ENCODE peak calls at places on chromosomes 7 and 10, in seven cellular contexts. One of them, this sample, is unnamed.

GRCh38 chr7:151380199-151381082 is 29.4 kb downstream of the WDR86 start:
- DNase-seq in GM12892: peak
- DNase-seq in HuH-7.5: peak
- DNase-seq in cardiac muscle cell: no peak
- DNase-seq in NCI-H1092 treated with DMSO at 0.1 percent for 48 hours: no peak
- DNase-seq in activated CD8-positive, alpha-beta memory T cell treated with anti-CD3 and anti-CD28 coated beads, Interleukin-2, amount 50 U/mL, for 4 hours: no peak
- DNase-seq in CD8-positive, alpha-beta T cell: no peak
- DNase-seq in this sample: no peak

GRCh38 chr7:130627775-130628174 is 40.8 kb downstream of the COPG2 start:
- DNase-seq in GM12892: no peak
- DNase-seq in HuH-7.5: no peak
- DNase-seq in cardiac muscle cell: no peak
- DNase-seq in NCI-H1092 treated with DMSO at 0.1 percent for 48 hours: no peak
- DNase-seq in activated CD8-positive, alpha-beta memory T cell treated with anti-CD3 and anti-CD28 coated beads, Interleukin-2, amount 50 U/mL, for 4 hours: no peak
- DNase-seq in CD8-positive, alpha-beta T cell: no peak
- DNase-seq in this sample: no peak

GRCh38 chr10:124532106-124532641 is 70.6 kb downstream of the LHPP start:
- DNase-seq in GM12892: no peak
- DNase-seq in HuH-7.5: peak
- DNase-seq in cardiac muscle cell: no peak
- DNase-seq in NCI-H1092 treated with DMSO at 0.1 percent for 48 hours: no peak
- DNase-seq in activated CD8-positive, alpha-beta memory T cell treated with anti-CD3 and anti-CD28 coated beads, Interleukin-2, amount 50 U/mL, for 4 hours: no peak
- DNase-seq in CD8-positive, alpha-beta T cell: no peak
- DNase-seq in this sample: peak

GRCh38 chr10:46253076-46254006 is 33.5 kb upstream of the ANTXRL start:
- DNase-seq in GM12892: no peak
- DNase-seq in HuH-7.5: no peak
- DNase-seq in cardiac muscle cell: no peak
- DNase-seq in NCI-H1092 treated with DMSO at 0.1 percent for 48 hours: no peak
- DNase-seq in activated CD8-positive, alpha-beta memory T cell treated with anti-CD3 and anti-CD28 coated beads, Interleukin-2, amount 50 U/mL, for 4 hours: no peak
- DNase-seq in CD8-positive, alpha-beta T cell: no peak
- DNase-seq in this sample: no peak

GRCh38 chr10:7520496-7521485 is 110.0 kb upstream of the SFMBT2 start:
- DNase-seq in GM12892: no peak
- DNase-seq in HuH-7.5: no peak
- DNase-seq in cardiac muscle cell: no peak
- DNase-seq in NCI-H1092 treated with DMSO at 0.1 percent for 48 hours: peak
- DNase-seq in activated CD8-positive, alpha-beta memory T cell treated with anti-CD3 and anti-CD28 coated beads, Interleukin-2, amount 50 U/mL, for 4 hours: no peak
- DNase-seq in CD8-positive, alpha-beta T cell: no peak
- DNase-seq in this sample: no peak

GRCh38 chr10:133400624-133401424 is 6.9 kb downstream of the MTG1 start:
- DNase-seq in GM12892: no peak
- DNase-seq in HuH-7.5: no peak
- DNase-seq in cardiac muscle cell: no peak
- DNase-seq in NCI-H1092 treated with DMSO at 0.1 percent for 48 hours: no peak
- DNase-seq in activated CD8-positive, alpha-beta memory T cell treated with anti-CD3 and anti-CD28 coated beads, Interleukin-2, amount 50 U/mL, for 4 hours: no peak
- DNase-seq in CD8-positive, alpha-beta T cell: no peak
- DNase-seq in this sample: no peak

GRCh38 chr7:144854839-144855424 is 19.1 kb upstream of the TPK1 start:
- DNase-seq in GM12892: no peak
- DNase-seq in HuH-7.5: peak
- DNase-seq in cardiac muscle cell: peak
- DNase-seq in NCI-H1092 treated with DMSO at 0.1 percent for 48 hours: peak
- DNase-seq in activated CD8-positive, alpha-beta memory T cell treated with anti-CD3 and anti-CD28 coated beads, Interleukin-2, amount 50 U/mL, for 4 hours: no peak
- DNase-seq in CD8-positive, alpha-beta T cell: no peak
- DNase-seq in this sample: peak

GRCh38 chr10:4763960-4764428 is 62.0 kb upstream of the AKR1E2 start:
- DNase-seq in GM12892: no peak
- DNase-seq in HuH-7.5: no peak
- DNase-seq in cardiac muscle cell: peak
- DNase-seq in NCI-H1092 treated with DMSO at 0.1 percent for 48 hours: no peak
- DNase-seq in activated CD8-positive, alpha-beta memory T cell treated with anti-CD3 and anti-CD28 coated beads, Interleukin-2, amount 50 U/mL, for 4 hours: no peak
- DNase-seq in CD8-positive, alpha-beta T cell: no peak
- DNase-seq in this sample: peak

GRCh38 chr10:87836098-87836497 is 18.1 kb upstream of the ATAD1 start:
- DNase-seq in GM12892: no peak
- DNase-seq in HuH-7.5: no peak
- DNase-seq in cardiac muscle cell: no peak
- DNase-seq in NCI-H1092 treated with DMSO at 0.1 percent for 48 hours: no peak
- DNase-seq in activated CD8-positive, alpha-beta memory T cell treated with anti-CD3 and anti-CD28 coated beads, Interleukin-2, amount 50 U/mL, for 4 hours: no peak
- DNase-seq in CD8-positive, alpha-beta T cell: no peak
- DNase-seq in this sample: no peak

GRCh38 chr10:133336131-133337078 is at the start of gene CALY:
- DNase-seq in GM12892: no peak
- DNase-seq in HuH-7.5: no peak
- DNase-seq in cardiac muscle cell: no peak
- DNase-seq in NCI-H1092 treated with DMSO at 0.1 percent for 48 hours: no peak
- DNase-seq in activated CD8-positive, alpha-beta memory T cell treated with anti-CD3 and anti-CD28 coated beads, Interleukin-2, amount 50 U/mL, for 4 hours: peak
- DNase-seq in CD8-positive, alpha-beta T cell: peak
- DNase-seq in this sample: no peak

GRCh38 chr7:38907066-38907465 is 1.9 kb downstream of the VPS41 start:
- DNase-seq in GM12892: no peak
- DNase-seq in HuH-7.5: no peak
- DNase-seq in cardiac muscle cell: no peak
- DNase-seq in NCI-H1092 treated with DMSO at 0.1 percent for 48 hours: no peak
- DNase-seq in activated CD8-positive, alpha-beta memory T cell treated with anti-CD3 and anti-CD28 coated beads, Interleukin-2, amount 50 U/mL, for 4 hours: no peak
- DNase-seq in CD8-positive, alpha-beta T cell: no peak
- DNase-seq in this sample: no peak

This sample was measured in fibroblast of pulmonary artery.